ENCODE peak calls at places on chromosomes 3 and 15, in four cellular contexts. T is adrenal gland, I is HCT116, L is PC-3. G is an unnamed sample. For H3K27me3, the result is how much of the 10 kb centered on the place peaks cover.

GRCh38 chr3:64311424-64311920 is 86.2 kb upstream of the PRICKLE2 start:
- DNase-seq in T (peak), I (no peak), L (peak), G (no peak)

GRCh38 chr15:81888748-81889479 is 156.9 kb downstream of the MEX3B start:
- DNase-seq in T (no peak), I (no peak), L (no peak), G (no peak)

GRCh38 chr3:124625084-124625483 is 105.2 kb upstream of the UMPS start:
- DNase-seq in T (no peak), I (no peak), L (no peak), G (no peak)

GRCh38 chr15:72614810-72615532 is 39.5 kb upstream of the GOLGA6B start:
- DNase-seq in T (no peak), I (no peak), L (no peak), G (no peak)

GRCh38 chr3:122994954-122995353 is 32.6 kb downstream of the SEMA5B start:
- DNase-seq in T (no peak), I (no peak), L (no peak), G (no peak)

GRCh38 chr3:150133293-150133692 is 162.6 kb upstream of the PFN2 start:
- DNase-seq in T (no peak), I (no peak), L (no peak), G (no peak)

GRCh38 chr3:141076821-141077571 is 25.8 kb downstream of the SPSB4 start:
- DNase-seq in T (peak), I (no peak), L (no peak), G (no peak)

GRCh38 chr3:170740726-170741591 is 129.0 kb downstream of the RPL22L1 start:
- DNase-seq in T (peak), I (no peak), L (peak), G (no peak)

GRCh38 chr3:94336076-94336741 is 273.3 kb downstream of the NSUN3 start:
- DNase-seq in T (no peak), I (peak), L (peak), G (no peak)

GRCh38 chr15:96887730-96888129 is 557.2 kb downstream of the NR2F2 start:
- DNase-seq in T (no peak), I (no peak), L (peak), G (no peak)

GRCh38 chr15:39181901-39182300 is 399.0 kb upstream of the THBS1 start:
- DNase-seq in T (no peak), I (no peak), L (peak), G (no peak)

GRCh38 chr3:69926385-69926784 is 73.1 kb upstream of the SAMMSON start:
- DNase-seq in T (no peak), I (no peak), L (no peak), G (no peak)

GRCh38 chr3:105526349-105527111 is 159.8 kb downstream of the ALCAM start:
- DNase-seq in T (no peak), I (no peak), L (peak), G (no peak)

GRCh38 chr3:107985496-107985895 is 105.3 kb downstream of the CD47 start:
- DNase-seq in T (no peak), I (no peak), L (peak), G (no peak)

GRCh38 chr15:84023636-84024035 is 211.9 kb upstream of the GOLGA6L4 start:
- DNase-seq in T (no peak), I (peak), L (peak), G (no peak)

GRCh38 chr15:85282504-85283115 is 97.8 kb upstream of the AKAP13 start:
- DNase-seq in T (peak), I (no peak), L (peak), G (no peak)

GRCh38 chr3:42159706-42160472 is 68.7 kb downstream of the TRAK1 start:
- DNase-seq in T (no peak), I (peak), L (no peak), G (no peak)

GRCh38 chr3:80492162-80492561 is 724.4 kb upstream of the ROBO1 start:
- DNase-seq in T (no peak), I (no peak), L (peak), G (no peak)

GRCh38 chr3:56940331-56940730 is 120.1 kb upstream of the SPATA12 start:
- DNase-seq in T (no peak), I (no peak), L (no peak), G (no peak)

GRCh38 chr3:46866720-46867549 is 3.7 kb upstream of the MYL3 start:
- DNase-seq in T (peak), I (no peak), L (peak), G (no peak)

GRCh38 chr3:67334588-67334987 is 319.8 kb downstream of the SUCLG2 start:
- DNase-seq in T (no peak), I (no peak), L (no peak), G (no peak)

GRCh38 chr3:20104167-20104661 is 64.0 kb downstream of the KAT2B start:
- DNase-seq in T (no peak), I (no peak), L (no peak), G (no peak)

GRCh38 chr3:106765342-106765741 is 611.9 kb upstream of the CCDC54 start:
- DNase-seq in T (no peak), I (peak), L (peak), G (no peak)

GRCh38 chr15:28955686-28956421 is 70.1 kb downstream of the APBA2 start:
- DNase-seq in T (no peak), I (no peak), L (peak), G (peak)

GRCh38 chr3:136804813-136805212 is 14.1 kb upstream of the SLC35G2 start:
- DNase-seq in T (no peak), I (no peak), L (no peak), G (no peak)

GRCh38 chr3:113228969-113229368 is 17.6 kb downstream of the BOC start:
- DNase-seq in T (no peak), I (no peak), L (no peak), G (no peak)

GRCh38 chr3:17234382-17234781 is 349.6 kb downstream of the PLCL2 start:
- DNase-seq in T (no peak), I (no peak), L (no peak), G (no peak)

GRCh38 chr15:31442203-31443090 is 115.8 kb downstream of the KLF13 start:
- DNase-seq in T (no peak), I (no peak), L (peak), G (no peak)
- H3K4me3 ChIP-seq in T (no peak), I (no peak), L (no peak), G (no peak)

DNA sequence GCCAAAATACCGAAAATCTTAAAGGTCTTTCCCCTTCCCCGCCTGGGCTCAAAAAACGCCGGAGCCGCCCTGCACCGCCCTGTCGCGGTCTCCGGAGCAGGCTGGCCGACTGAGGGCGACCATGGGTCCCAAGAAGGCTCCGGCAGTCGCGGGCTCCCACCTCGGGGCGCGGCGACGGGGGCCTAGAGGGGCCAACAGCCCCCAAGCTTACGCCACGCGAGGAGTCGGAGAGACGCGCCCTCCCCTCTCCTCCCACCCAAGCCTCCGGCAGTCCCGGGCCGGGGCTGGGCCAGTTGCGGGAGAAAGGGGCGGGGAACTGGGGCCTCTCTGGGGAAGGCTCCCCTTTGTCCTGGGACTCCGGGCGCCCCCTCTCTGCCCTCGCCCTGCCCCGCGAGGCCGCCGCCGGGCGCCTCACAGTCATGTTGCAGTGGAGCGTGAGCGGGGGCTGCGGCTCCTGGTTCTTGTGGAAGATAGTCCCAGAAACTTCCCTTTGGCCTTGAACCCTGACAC is 69.1 kb downstream of the GOLGA8B start:
- DNase-seq in T (peak), I (no peak), L (peak), G (no peak)
- H3K27me3 ChIP-seq in T (under half), I (under half), L (under half), G (under half)

GRCh38 chr15:57220220-57220619 is 156.1 kb upstream of the CGNL1 start:
- DNase-seq in T (no peak), I (no peak), L (no peak), G (no peak)

GRCh38 chr15:57215371-57215770 is 160.9 kb upstream of the CGNL1 start:
- DNase-seq in T (no peak), I (no peak), L (no peak), G (no peak)

GRCh38 chr15:57216288-57216687 is 160.0 kb upstream of the CGNL1 start:
- DNase-seq in T (peak), I (no peak), L (peak), G (no peak)

GRCh38 chr15:57217716-57218598 is 158.3 kb upstream of the CGNL1 start:
- DNase-seq in T (no peak), I (no peak), L (no peak), G (no peak)

GRCh38 chr15:57218826-57219576 is 157.3 kb upstream of the CGNL1 start:
- DNase-seq in T (no peak), I (no peak), L (no peak), G (no peak)
- H3K4me3 ChIP-seq in T (no peak), I (no peak), L (no peak), G (no peak)

GRCh38 chr3:13597661-13598060 is 48.7 kb downstream of the FBLN2 start:
- DNase-seq in T (no peak), I (no peak), L (no peak), G (no peak)

GRCh38 chr3:13598201-13598600 is 49.3 kb downstream of the FBLN2 start:
- DNase-seq in T (no peak), I (no peak), L (peak), G (no peak)

GRCh38 chr3:13595001-13595421 is 46.1 kb downstream of the FBLN2 start:
- DNase-seq in T (no peak), I (no peak), L (no peak), G (no peak)

GRCh38 chr3:13595485-13595884 is 46.6 kb downstream of the FBLN2 start:
- DNase-seq in T (no peak), I (no peak), L (no peak), G (no peak)

GRCh38 chr3:13596426-13597205 is 47.7 kb downstream of the FBLN2 start:
- DNase-seq in T (no peak), I (no peak), L (no peak), G (no peak)
- H3K27me3 ChIP-seq in T (under half), I (under half), L (under half), G (under half)

DNA sequence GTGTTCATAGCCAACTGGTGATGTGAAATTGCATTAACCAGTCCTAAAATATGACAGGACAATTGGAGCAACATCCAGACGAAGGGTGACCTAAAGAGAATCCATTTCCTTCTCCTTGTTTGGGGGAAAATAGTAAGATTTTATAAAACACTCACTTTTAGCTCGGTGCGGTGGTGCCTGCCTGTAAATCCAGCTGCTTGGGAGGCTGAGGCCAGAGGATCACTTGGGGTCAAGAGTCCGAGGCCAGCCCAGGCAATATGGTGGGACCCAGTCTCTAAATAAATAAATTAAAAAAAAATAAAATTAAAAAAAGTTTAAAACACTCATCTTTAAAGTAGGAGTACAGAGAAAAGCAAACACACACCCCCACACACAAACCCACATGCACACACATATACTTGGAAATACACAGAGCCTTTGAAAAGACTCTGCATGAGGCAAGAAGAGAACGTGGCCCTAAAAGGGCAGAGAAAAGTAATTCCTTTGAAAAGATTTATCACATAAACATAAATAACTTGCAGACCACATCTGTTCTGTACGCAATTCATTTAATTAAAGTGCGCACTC is 14.1 kb upstream of the LOXL1 start:
- DNase-seq in T (no peak), I (no peak), L (no peak), G (no peak)
- H3K4me3 ChIP-seq in T (no peak), I (no peak), L (no peak), G (no peak)

DNA sequence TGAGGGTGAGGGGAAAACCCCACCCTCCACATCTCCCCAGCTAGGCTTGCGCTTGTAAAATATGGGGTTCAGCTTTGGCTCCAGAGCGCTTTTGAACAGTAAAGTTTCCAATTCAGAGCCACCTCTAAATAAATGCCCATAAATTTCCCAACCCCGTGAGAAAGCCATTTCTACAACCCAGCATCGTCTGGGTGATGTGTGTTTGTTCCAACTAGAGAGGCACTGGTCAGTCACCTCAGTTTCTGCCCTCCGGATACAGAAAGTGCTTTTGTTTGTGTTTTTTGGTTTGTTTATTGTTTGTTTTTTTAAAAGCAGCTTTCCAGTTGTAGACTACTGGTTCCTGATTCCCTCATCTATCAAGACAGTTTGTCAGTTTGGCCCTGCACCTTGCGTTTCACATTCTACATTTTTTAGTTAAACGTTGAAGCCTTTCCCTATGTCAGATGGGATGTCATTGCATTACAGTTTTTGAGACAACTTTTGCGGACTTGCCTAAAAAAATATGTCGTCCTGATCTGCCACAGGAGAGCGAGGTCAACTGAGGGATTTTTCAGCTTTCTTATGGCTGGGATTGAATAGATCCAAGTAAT is 15.0 kb upstream of the SOX2 start:
- DNase-seq in T (no peak), I (no peak), L (no peak), G (no peak)
- H3K27me3 ChIP-seq in T (half or more), I (under half), L (under half), G (under half)

GRCh38 chr3:98770261-98771039 is 7.3 kb downstream of the ST3GAL6 start:
- DNase-seq in T (peak), I (no peak), L (no peak), G (no peak)
- H3K4me3 ChIP-seq in T (no peak), I (no peak), L (no peak), G (no peak)

GRCh38 chr15:90638241-90638691 is 78.9 kb upstream of the BLM start:
- DNase-seq in T (no peak), I (no peak), L (no peak), G (peak)
- H3K27me3 ChIP-seq in T (under half), I (under half), L (under half), G (under half)